ENCODE peak calls at places on chromosomes 3 and 15, in six cellular contexts. P is neural progenitor cell, Q is HCT116, T is PC-3, A is fibroblast of lung, B is keratinocyte. R is an unnamed sample. For H3K9me3, the result is how much of the 10 kb centered on the place peaks cover.

GRCh38 chr3:32646761-32647160 is 38.2 kb upstream of the CNOT10 start:
- DNase-seq in P (no peak), Q (no peak), T (no peak), B (no peak), A (no peak), R (no peak)

GRCh38 chr3:122907471-122907870 is 112.6 kb downstream of the SLC49A4 start:
- DNase-seq in B (no peak), A (no peak), P (no peak), T (no peak), Q (no peak), R (no peak)

GRCh38 chr15:99434506-99435137 is 131.2 kb upstream of the MEF2A start:
- DNase-seq in Q (no peak), P (no peak), T (no peak), A (no peak), B (no peak), R (no peak)

GRCh38 chr15:57133127-57133968 is 214.9 kb downstream of the TCF12 start:
- DNase-seq in P (peak), B (no peak), T (no peak), A (peak), Q (no peak), R (no peak)

GRCh38 chr3:181687190-181687589 is 24.5 kb upstream of the SOX2 start:
- DNase-seq in Q (no peak), B (no peak), P (peak), A (no peak), T (no peak), R (no peak)

GRCh38 chr15:41773332-41773728 is 954 bp upstream of the MAPKBP1 start:
- DNase-seq in P (no peak), B (no peak), T (no peak), Q (no peak), A (peak), R (no peak)

GRCh38 chr3:121574449-121574848 is 6.7 kb downstream of the ARGFX start:
- DNase-seq in B (peak), P (no peak), Q (peak), T (peak), A (peak), R (peak)

GRCh38 chr3:160413613-160414248 is 14.3 kb downstream of the SMC4 start:
- DNase-seq in P (peak), B (peak), Q (peak), T (peak), A (peak), R (peak)

GRCh38 chr3:40309925-40310635 is 573 bp downstream of the EIF1B start:
- DNase-seq in Q (no peak), A (peak), T (peak), B (peak), P (peak), R (peak)

GRCh38 chr3:156218353-156218744 is 98.0 kb downstream of the KCNAB1 start:
- DNase-seq in A (peak), B (no peak), Q (no peak), P (no peak), T (peak), R (no peak)

GRCh38 chr3:74124716-74125115 is 489.7 kb downstream of the CNTN3 start:
- DNase-seq in P (no peak), B (no peak), Q (no peak), A (no peak), T (no peak), R (no peak)

GRCh38 chr15:58498821-58499580 is 67.2 kb downstream of the LIPC start:
- DNase-seq in P (peak), B (no peak), Q (no peak), T (no peak), A (peak), R (peak)

GRCh38 chr3:177055557-177056290 is 141.6 kb downstream of the TBL1XR1 start:
- DNase-seq in T (no peak), P (no peak), A (no peak), Q (no peak), B (no peak), R (no peak)

GRCh38 chr15:84804005-84804803 is 13.0 kb upstream of the ALPK3 start:
- DNase-seq in T (no peak), A (no peak), B (no peak), P (no peak), Q (no peak), R (no peak)

GRCh38 chr3:195119461-195120198 is 151.3 kb downstream of the XXYLT1 start:
- DNase-seq in B (no peak), A (peak), T (peak), Q (no peak), P (peak), R (peak)

GRCh38 chr3:190863119-190863465 is 598 bp upstream of the GMNC start:
- DNase-seq in B (no peak), A (peak), T (peak), P (no peak), Q (no peak), R (no peak)

DNA sequence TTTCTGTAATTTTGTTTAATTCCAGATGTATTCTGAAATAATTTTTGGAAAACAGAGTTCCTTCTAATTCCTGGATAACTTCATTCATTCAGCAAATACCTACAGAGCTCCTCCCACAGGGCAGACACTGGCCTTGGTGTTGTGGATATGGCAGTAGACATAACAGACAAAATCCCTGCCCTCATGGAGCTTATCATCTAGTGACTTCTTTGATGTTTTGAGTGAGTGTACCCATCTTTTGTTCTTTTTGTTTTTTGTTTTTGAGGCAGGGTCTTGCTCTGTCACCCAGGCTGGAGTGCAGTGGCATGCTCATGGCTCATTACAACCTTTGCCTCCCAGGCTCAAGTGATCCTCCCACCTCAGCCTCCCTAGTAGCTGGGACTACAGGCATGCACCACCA is 21.1 kb downstream of the DET1 start:
- DNase-seq in P (no peak), A (no peak), T (no peak), B (no peak), Q (no peak), R (no peak)
- H3K4me3 ChIP-seq in P (no peak), A (no peak), T (no peak), B (no peak), Q (no peak), R (no peak)

GRCh38 chr3:20865811-20866210 is 679.8 kb upstream of the SGO1 start:
- DNase-seq in A (no peak), T (no peak), P (no peak), Q (no peak), B (no peak), R (no peak)
- H3K9me3 ChIP-seq in A (under half), T (under half), P (under half), Q (under half), B (under half), R (under half)

DNA sequence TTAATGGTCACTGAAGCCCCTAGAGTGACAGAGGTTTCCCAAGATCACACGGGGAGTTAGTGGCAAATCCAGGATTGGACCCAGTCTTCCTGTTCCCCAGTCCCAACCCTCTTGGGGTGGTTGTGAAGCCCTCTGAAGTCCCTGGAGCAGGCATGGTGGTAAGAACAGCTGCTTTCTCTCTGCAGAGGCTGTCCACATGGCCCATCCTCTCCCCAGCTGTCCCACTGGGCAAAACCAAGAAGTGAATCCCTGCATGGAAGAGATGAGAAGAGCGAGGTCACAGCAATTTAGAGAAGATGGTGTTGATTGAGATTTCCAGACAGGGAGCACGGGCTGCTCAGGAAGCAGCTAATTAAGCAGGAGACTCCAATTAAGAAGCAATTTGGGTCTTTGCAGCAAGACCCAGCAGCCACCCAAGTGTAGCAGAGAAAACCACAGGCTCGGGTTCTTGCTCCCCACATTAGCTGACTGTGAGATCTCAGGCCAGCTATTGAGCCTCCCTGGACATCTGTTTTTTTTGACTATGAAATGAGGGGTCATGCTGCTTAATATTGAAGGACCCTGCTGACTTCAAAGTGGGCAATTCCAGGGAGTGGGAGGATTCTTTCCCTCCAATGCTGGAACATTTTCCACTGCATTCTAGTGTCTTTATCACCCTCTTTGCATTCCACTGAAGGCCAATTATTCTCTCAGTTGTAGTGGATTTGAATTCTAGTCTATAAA is 14.7 kb upstream of the HDAC11 start:
- DNase-seq in T (no peak), A (no peak), B (no peak), P (no peak), Q (no peak), R (no peak)
- H2AFZ ChIP-seq in T (no peak), A (no peak), B (no peak), P (peak), Q (no peak), R (no peak)

GRCh38 chr15:66945842-66946241 is 119.6 kb upstream of the SMAD3 start:
- DNase-seq in Q (no peak), P (no peak), T (peak), A (no peak), B (no peak), R (no peak)
- H3K4me3 ChIP-seq in Q (no peak), P (no peak), T (peak), A (no peak), B (no peak), R (no peak)

GRCh38 chr15:25248583-25249235 is 190.1 kb downstream of the UBE3A start:
- DNase-seq in B (no peak), P (no peak), T (no peak), Q (no peak), A (no peak), R (no peak)

GRCh38 chr15:25250906-25251622 is 187.8 kb downstream of the UBE3A start:
- DNase-seq in P (no peak), A (no peak), B (no peak), Q (no peak), T (no peak), R (peak)

GRCh38 chr15:25247418-25248030 is 191.3 kb downstream of the UBE3A start:
- DNase-seq in Q (no peak), A (no peak), B (no peak), T (no peak), P (no peak), R (no peak)

GRCh38 chr15:25250011-25250596 is 188.7 kb downstream of the UBE3A start:
- DNase-seq in A (no peak), Q (no peak), B (no peak), P (no peak), T (no peak), R (peak)

DNA sequence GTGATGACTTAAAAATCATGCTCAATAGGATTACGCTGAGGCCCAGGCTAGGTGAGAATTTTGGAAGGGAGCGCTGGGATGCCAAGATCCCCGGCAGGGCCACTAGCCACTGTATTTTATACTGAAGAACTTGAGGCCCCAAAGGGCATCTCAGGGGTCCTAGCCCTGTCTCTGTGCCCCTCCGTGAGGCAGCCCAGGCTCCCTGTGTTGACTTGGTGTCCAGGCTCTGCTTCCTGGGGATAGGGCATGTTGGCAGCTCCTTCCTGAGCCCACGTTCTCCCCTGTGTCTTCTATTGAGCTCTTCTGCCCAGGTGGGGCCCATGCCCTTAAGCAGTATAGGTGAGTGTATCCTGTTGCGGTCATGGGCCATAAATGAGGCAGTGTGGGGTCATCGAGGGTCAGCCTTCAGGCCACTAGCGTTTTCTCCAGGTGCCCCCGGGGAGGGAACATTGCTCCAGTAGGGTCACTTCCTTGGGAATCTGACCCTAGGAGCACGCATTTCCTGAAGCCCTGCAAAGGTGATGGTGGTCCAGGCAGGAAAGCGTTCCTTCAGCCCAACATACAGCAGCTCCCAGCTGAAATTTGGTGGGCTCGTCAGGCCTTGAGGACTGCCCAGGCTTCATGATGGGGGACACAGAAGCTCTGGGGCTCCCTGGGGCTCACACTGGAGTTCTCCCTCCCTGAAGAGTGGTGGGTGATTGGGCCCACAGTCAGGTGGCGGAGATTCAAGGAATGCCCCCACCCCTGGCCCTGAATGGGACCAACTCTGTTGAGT is 189.4 kb downstream of the UBE3A start:
- DNase-seq in T (no peak), Q (no peak), A (no peak), B (no peak), P (no peak), R (no peak)
- H3K9me3 ChIP-seq in T (under half), Q (under half), A (under half), B (under half), P (under half), R (under half)

DNA sequence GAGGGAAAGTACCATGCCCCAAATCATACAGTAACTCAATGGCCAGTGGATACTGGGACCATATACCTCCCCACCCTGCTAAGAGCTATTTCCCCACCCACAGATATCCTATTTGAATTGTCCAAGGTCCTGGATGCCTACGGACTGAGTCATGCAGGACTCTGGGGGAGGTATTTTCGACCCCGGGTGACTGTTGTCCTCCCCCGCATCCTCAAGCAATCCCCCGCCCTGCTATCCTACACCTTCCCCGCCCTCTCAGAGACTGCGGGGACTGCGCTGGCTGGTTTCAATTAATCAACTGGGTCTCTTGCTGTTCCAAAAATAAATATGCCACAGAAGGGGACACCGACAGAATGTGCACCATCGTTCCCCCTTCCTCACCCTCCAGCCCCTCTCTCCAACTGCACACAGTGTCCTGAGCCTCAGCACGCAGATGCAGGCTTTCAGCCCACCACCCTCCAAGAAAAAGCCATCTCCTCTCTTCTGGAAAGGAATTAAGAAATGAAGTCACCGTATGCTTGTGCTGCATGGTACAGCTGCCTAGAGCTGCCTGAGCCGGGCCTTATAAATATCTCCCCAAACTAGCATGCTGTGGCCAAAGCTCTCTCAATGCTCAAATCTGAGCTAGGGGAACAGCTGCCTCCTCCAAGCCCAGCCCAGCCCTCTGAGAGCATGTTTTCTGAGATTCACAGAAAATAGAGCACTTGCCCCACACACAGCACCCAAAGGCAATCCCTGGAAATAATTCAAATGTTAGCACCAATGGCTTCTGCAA is 8.2 kb downstream of the CAV3 start:
- DNase-seq in A (peak), T (peak), B (no peak), P (peak), Q (peak), R (peak)
- H2AFZ ChIP-seq in A (peak), T (peak), B (no peak), P (peak), Q (peak), R (no peak)

DNA sequence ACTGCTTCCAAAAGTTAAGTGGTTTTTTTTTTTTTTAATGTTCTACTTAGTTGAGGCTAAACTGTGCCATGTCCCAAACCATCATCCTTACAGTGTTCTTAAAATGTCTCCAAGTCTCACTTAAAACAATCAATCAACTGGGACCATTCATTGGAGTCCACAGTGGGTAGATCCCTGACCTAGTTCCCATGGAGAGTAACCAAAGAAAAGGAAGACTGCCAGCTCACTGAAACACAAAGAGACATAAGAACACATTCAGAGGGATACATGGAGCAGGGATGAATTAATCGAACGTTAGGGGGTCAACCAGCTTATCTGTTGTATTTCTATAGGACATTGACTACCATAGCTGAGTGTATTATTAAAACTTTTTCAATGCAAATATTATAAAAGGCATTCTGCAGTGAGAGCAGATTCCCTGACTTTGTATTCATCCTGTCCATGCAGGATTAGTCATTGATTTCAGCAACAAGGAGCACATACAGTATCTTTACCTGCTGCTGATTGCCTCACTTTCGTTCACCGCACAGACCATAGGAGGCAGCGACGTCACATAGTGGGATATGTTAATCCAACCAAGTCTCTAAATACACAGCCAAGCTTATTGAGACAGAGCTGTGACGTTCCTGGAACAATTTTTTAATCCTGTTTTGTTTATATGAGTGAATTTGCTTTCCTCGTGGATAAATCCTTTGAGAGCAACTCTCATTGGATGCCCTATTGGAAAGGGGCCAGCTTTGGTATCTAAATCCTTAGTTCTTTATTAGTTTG is 365.0 kb upstream of the RBMS3 start:
- DNase-seq in A (peak), T (peak), P (peak), B (no peak), Q (peak), R (peak)
- H3K4me3 ChIP-seq in A (peak), T (no peak), P (no peak), B (no peak), Q (no peak), R (no peak)

R was measured in hepatocyte.